ENCODE peak calls at places on chromosome 13, in six cellular contexts. Y is stomach; S is cardiac muscle cell; D is OCI-LY7; J is CD4-positive, alpha-beta T cell; M is GM23338. O is an unnamed sample.

GRCh38 chr13:44108345-44108858 is 228.7 kb downstream of the LACC1 start:
- DNase-seq in M (no peak), D (no peak), S (no peak), Y (peak), J (no peak), O (no peak)

GRCh38 chr13:100280681-100281080 is 191.8 kb downstream of the PCCA start:
- DNase-seq in M (no peak), D (no peak), Y (no peak), J (no peak), S (no peak), O (peak)

GRCh38 chr13:42994878-42995277 is 2.8 kb upstream of the EPSTI1 start:
- DNase-seq in M (no peak), D (no peak), S (no peak), Y (no peak), J (no peak), O (no peak)

GRCh38 chr13:27022571-27023311 is 148.9 kb downstream of the USP12 start:
- DNase-seq in Y (peak), M (no peak), S (peak), D (no peak), J (no peak), O (no peak)

GRCh38 chr13:59960683-59961082 is 203.0 kb downstream of the DIAPH3 start:
- DNase-seq in Y (no peak), D (no peak), M (no peak), J (no peak), S (no peak), O (no peak)

GRCh38 chr13:60431108-60431700 is 34.2 kb downstream of the TDRD3 start:
- DNase-seq in D (peak), J (no peak), Y (no peak), S (peak), M (peak), O (peak)

GRCh38 chr13:113904411-113904810 is 40.5 kb upstream of the GAS6 start:
- DNase-seq in Y (peak), D (no peak), S (peak), J (no peak), M (peak), O (no peak)

GRCh38 chr13:113220877-113221276 is 11.5 kb downstream of the CUL4A start:
- DNase-seq in J (peak), S (no peak), Y (no peak), M (peak), D (no peak), O (no peak)

GRCh38 chr13:30802953-30803478 is 67.7 kb downstream of the ALOX5AP start:
- DNase-seq in M (peak), D (peak), S (peak), J (peak), Y (peak), O (peak)

GRCh38 chr13:100129605-100130004 is 40.7 kb downstream of the PCCA start:
- DNase-seq in S (no peak), J (no peak), Y (no peak), D (no peak), M (peak), O (no peak)

GRCh38 chr13:104310861-104311260 is 1244.6 kb upstream of the SLC10A2 start:
- DNase-seq in M (no peak), D (no peak), J (no peak), Y (no peak), S (no peak), O (no peak)

GRCh38 chr13:65330287-65330686 is 1899.8 kb downstream of the PCDH9 start:
- DNase-seq in J (no peak), S (no peak), M (no peak), D (no peak), Y (no peak), O (no peak)

GRCh38 chr13:19882231-19882630 is 18.8 kb upstream of the ZMYM5 start:
- DNase-seq in S (no peak), M (no peak), D (no peak), J (no peak), Y (no peak), O (no peak)

GRCh38 chr13:51614350-51614786 is 30.1 kb downstream of the WDFY2 start:
- DNase-seq in J (peak), S (no peak), D (peak), Y (no peak), M (no peak), O (no peak)

GRCh38 chr13:31134055-31134711 is 27.5 kb downstream of the HSPH1 start:
- DNase-seq in D (no peak), M (no peak), Y (no peak), S (no peak), J (no peak), O (no peak)

GRCh38 chr13:110653851-110654250 is 38.5 kb downstream of the NAXD start:
- DNase-seq in D (no peak), S (no peak), J (no peak), Y (no peak), M (no peak), O (no peak)

GRCh38 chr13:27189192-27189591 is 17.6 kb upstream of the USP12 start:
- DNase-seq in D (no peak), Y (no peak), J (no peak), M (no peak), S (no peak), O (no peak)

GRCh38 chr13:30806784-30807183 is 71.4 kb downstream of the ALOX5AP start:
- DNase-seq in D (no peak), J (no peak), Y (no peak), M (no peak), S (peak), O (peak)

GRCh38 chr13:65093352-65093751 is 2136.8 kb downstream of the PCDH9 start:
- DNase-seq in D (no peak), S (no peak), M (no peak), Y (no peak), J (no peak), O (no peak)

GRCh38 chr13:94292323-94292640 is 187.2 kb downstream of the DCT start:
- DNase-seq in M (no peak), S (no peak), D (no peak), Y (no peak), J (no peak), O (no peak)

GRCh38 chr13:106626473-106626872 is 58.5 kb upstream of the ARGLU1 start:
- DNase-seq in M (no peak), J (no peak), Y (no peak), S (no peak), D (no peak), O (no peak)

GRCh38 chr13:112709825-112710783 is 20.3 kb downstream of the ATP11A start:
- DNase-seq in S (no peak), Y (peak), J (no peak), M (no peak), D (no peak), O (no peak)

GRCh38 chr13:33931397-33931987 is 113.5 kb downstream of the RFC3 start:
- DNase-seq in M (peak), D (peak), S (peak), J (no peak), Y (no peak), O (peak)

GRCh38 chr13:112722433-112723250 is 32.8 kb downstream of the ATP11A start:
- DNase-seq in M (peak), Y (peak), S (peak), D (no peak), J (no peak), O (peak)

GRCh38 chr13:89584058-89584457 is 1763.4 kb upstream of the MIR17HG start:
- DNase-seq in Y (no peak), J (no peak), D (no peak), M (peak), S (no peak), O (no peak)

GRCh38 chr13:113413898-113414282 is 39.4 kb downstream of the ADPRHL1 start:
- DNase-seq in J (no peak), D (no peak), Y (peak), S (no peak), M (no peak), O (no peak)

GRCh38 chr13:65472336-65472735 is 1757.8 kb downstream of the PCDH9 start:
- DNase-seq in S (no peak), D (no peak), M (no peak), Y (no peak), J (no peak), O (no peak)

GRCh38 chr13:87131611-87132010 is 539.6 kb upstream of the SLITRK5 start:
- DNase-seq in M (peak), S (no peak), J (no peak), Y (no peak), D (no peak), O (no peak)

GRCh38 chr13:44758595-44759221 is 182.6 kb upstream of the TSC22D1 start:
- DNase-seq in Y (no peak), M (no peak), S (no peak), J (no peak), D (no peak), O (peak)

GRCh38 chr13:80345771-80346510 is 5.0 kb upstream of the SPRY2 start:
- DNase-seq in S (no peak), J (no peak), D (no peak), M (no peak), Y (no peak), O (no peak)

GRCh38 chr13:113585828-113586355 is 1.3 kb downstream of the TFDP1 start:
- DNase-seq in M (no peak), S (no peak), Y (peak), D (no peak), J (no peak), O (no peak)

GRCh38 chr13:60226507-60226906 is 62.8 kb upstream of the DIAPH3 start:
- DNase-seq in M (peak), D (peak), S (peak), J (no peak), Y (no peak), O (peak)

GRCh38 chr13:41216160-41216559 is 21.8 kb upstream of the KBTBD7 start:
- DNase-seq in D (no peak), J (no peak), S (no peak), M (no peak), Y (no peak), O (no peak)

GRCh38 chr13:37074703-37075102 is 15.2 kb upstream of the SUPT20H start:
- DNase-seq in Y (no peak), S (peak), D (peak), M (peak), J (no peak), O (peak)

GRCh38 chr13:50574731-50575130 is 268.8 kb downstream of the DLEU7 start:
- DNase-seq in S (no peak), Y (no peak), M (no peak), D (no peak), J (no peak), O (no peak)

GRCh38 chr13:92175330-92175729 is 776.9 kb downstream of the GPC5 start:
- DNase-seq in M (peak), J (no peak), Y (no peak), D (peak), S (peak), O (no peak)

GRCh38 chr13:95627590-95627989 is 16.9 kb downstream of the DZIP1 start:
- DNase-seq in D (no peak), S (no peak), J (no peak), M (no peak), Y (no peak), O (no peak)

GRCh38 chr13:41284512-41285288 is 21.3 kb upstream of the MTRF1 start:
- DNase-seq in D (no peak), M (no peak), Y (peak), J (no peak), S (no peak), O (peak)

DNA sequence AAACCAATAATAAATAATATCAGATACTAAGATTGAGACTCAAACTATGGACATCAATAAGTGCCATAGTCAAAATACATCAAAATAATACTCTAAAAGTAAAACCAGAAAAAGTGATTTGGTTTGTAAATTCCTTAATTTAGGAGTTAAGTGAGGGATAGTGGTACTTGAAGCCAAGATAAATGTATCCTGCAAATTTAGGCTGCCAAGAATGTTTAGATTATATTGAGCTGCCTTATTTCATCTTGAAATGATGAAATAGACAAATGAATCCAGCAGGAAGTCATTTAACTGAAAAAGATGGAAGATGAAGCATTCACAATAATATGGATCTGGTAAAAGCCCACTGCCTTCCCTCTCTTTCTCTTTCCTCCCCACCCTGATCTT is 112.3 kb downstream of the LRCH1 start:
- DNase-seq in D (no peak), J (no peak), S (no peak), M (no peak), Y (no peak), O (no peak)
- H3K27ac ChIP-seq in D (peak), J (peak), S (peak), M (peak), Y (peak), O (no peak)

DNA sequence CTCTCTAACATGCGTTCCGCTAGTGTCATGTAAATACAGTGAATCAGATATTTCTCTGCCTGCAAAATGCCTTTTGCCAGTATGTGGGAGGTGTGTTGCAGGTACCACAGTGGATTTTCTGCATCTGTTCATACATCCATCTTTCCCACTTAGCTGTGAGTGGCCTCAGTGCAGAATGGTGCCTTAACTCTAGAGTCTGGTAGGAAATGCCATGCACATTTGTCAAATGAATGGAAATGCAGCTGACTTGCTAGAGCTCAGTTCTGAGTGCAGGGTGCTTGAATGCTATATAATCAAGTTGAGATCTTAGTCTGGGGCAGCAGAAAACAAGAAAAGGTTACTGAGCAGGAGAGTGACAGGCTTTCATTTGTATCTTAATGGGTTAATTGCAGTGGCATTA is 68.2 kb downstream of the LRCH1 start:
- DNase-seq in S (no peak), J (no peak), M (no peak), D (no peak), Y (no peak), O (no peak)
- TF ChIP-seq CTCF in S (no peak), J (no peak), M (no peak), D (no peak), Y (no peak), O (no peak)

DNA sequence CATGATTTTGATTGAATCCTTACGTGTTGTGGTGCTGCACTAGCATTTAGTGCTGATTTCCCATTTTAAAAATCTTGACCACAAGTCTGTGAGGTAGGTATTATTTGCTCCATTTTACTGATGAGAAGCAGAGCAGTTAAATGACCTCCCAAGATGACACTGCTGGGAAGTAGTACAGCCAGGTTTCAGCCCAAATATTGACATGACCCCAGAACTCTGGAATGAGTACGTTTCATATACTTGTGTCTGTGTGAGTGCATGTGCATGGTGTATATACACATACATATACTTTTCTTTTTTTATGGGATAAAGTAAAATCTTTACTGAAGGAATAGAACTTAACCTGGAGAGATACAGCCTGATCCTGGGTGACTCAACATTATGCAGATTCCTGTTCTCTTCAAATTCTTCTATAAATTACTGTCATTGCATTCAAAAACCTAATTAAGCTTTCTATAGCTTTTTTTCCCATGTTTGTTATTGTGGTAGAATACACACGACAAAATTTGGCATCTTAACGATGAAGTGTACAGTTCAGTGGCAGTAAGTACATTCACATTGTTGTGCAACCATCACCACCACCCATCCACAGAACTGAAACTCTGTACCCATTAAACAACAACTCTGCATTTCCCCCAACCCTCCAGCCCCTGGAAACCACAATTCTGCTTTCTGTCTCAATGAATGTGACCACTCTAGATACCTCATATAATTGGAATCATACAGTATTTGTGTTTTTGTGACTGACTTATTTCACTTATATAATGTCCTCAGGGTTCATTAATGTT is 311.9 kb downstream of the MTUS2 start:
- DNase-seq in M (no peak), S (no peak), Y (no peak), J (no peak), D (no peak), O (no peak)
- H3K27ac ChIP-seq in M (no peak), S (no peak), Y (no peak), J (no peak), D (no peak), O (no peak)

DNA sequence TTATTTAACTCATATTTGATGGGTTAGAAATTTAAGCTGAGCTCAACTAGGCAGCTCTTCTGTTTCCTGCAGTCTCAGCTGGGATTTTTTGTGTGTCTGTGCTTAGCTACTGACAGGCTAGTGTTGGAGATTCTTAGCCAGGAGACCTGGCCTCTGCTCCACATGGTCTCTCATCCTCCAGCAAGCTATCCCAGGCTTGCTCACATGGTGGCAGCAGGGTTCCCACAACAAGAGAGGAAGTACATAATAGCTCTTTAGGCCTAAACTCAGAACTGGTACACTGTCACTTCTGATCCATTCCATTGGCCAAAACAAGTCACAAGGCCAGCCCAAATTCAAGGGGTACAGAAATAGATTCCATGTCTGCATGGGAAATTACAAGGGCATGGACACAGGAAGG is 406.2 kb downstream of the SUCLA2 start:
- DNase-seq in M (peak), D (peak), J (no peak), Y (no peak), S (no peak), O (no peak)
- TF ChIP-seq CTCF in M (peak), D (peak), J (no peak), Y (no peak), S (no peak), O (no peak)

GRCh38 chr13:98959299-98959698 is 18.6 kb downstream of the DOCK9 start:
- DNase-seq in M (no peak), D (no peak), S (no peak), J (no peak), Y (no peak), O (no peak)
- H3K27ac ChIP-seq in M (no peak), D (no peak), S (peak), J (no peak), Y (no peak), O (no peak)

GRCh38 chr13:96686286-96686685 is 308.0 kb downstream of the OXGR1 start:
- DNase-seq in D (no peak), Y (no peak), S (no peak), M (no peak), J (no peak), O (no peak)
- TF ChIP-seq CTCF in D (no peak), Y (no peak), S (no peak), M (no peak), J (no peak), O (no peak)

DNA sequence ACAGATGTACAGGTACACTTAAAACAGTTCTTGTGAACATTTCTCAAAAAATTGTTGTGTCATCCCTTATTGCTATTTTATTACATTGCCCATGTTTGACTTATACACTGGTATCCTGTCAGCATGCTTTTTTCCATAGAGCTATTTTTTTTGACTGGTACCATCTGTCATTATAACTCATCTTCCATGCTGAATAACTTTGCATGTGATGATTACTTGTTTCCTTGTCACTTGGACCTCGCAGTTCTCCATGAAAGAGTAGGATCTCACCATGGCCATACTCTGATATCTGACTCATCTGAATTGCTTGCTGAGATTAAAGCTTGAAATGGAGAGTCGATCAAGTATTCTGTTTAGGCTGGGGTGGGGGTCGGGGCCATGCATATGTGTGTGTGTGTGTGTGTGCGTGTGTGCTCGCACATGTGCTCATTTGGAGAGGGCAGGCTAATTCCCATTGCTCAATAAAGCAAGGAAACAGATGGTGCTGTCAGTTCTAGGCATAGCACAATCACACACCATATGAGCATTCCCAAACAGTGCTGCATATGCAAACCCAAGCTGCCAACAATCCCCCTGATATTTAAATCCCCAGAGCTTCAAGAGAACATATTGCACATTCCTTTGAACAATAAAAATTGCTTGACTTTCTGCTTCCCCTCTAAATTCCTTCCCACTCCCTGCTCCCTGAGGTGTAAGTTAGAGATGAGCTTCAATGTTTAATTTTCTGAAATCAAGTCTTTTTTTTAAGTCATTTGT is 62.9 kb downstream of the NHLRC3 start:
- DNase-seq in M (no peak), Y (no peak), J (no peak), S (no peak), D (no peak), O (no peak)
- H3K27ac ChIP-seq in M (no peak), Y (no peak), J (no peak), S (no peak), D (no peak), O (no peak)

O was measured in RWPE1.